ENCODE peak calls at places on chromosomes 3 and 15, in seven cellular contexts. One of them, this sample, is unnamed.

GRCh38 chr3:183515968-183516851 is 39.3 kb downstream of the KLHL6 start:
- DNase-seq in fibroblast of lung: no peak
- DNase-seq in ovary: no peak
- DNase-seq in psoas muscle: no peak
- DNase-seq in CD8-positive, alpha-beta T cell: peak
- DNase-seq in brain microvascular endothelial cell: no peak
- DNase-seq in left ventricle myocardium inferior: no peak
- DNase-seq in this sample: no peak

GRCh38 chr3:11539677-11540076 is 104.0 kb downstream of the VGLL4 start:
- DNase-seq in brain microvascular endothelial cell: no peak
- DNase-seq in CD8-positive, alpha-beta T cell: no peak
- DNase-seq in left ventricle myocardium inferior: no peak
- DNase-seq in fibroblast of lung: no peak
- DNase-seq in psoas muscle: no peak
- DNase-seq in ovary: no peak
- DNase-seq in this sample: no peak

GRCh38 chr15:88882745-88883144 is 12.6 kb downstream of the HAPLN3 start:
- DNase-seq in psoas muscle: no peak
- DNase-seq in left ventricle myocardium inferior: no peak
- DNase-seq in CD8-positive, alpha-beta T cell: no peak
- DNase-seq in fibroblast of lung: peak
- DNase-seq in ovary: no peak
- DNase-seq in brain microvascular endothelial cell: peak
- DNase-seq in this sample: no peak

GRCh38 chr3:186107148-186108105 is 1.5 kb downstream of the ETV5 start:
- DNase-seq in ovary: peak
- DNase-seq in fibroblast of lung: peak
- DNase-seq in CD8-positive, alpha-beta T cell: peak
- DNase-seq in brain microvascular endothelial cell: peak
- DNase-seq in psoas muscle: peak
- DNase-seq in left ventricle myocardium inferior: peak
- DNase-seq in this sample: peak

GRCh38 chr15:68674975-68675374 is 96.2 kb downstream of the CORO2B start:
- DNase-seq in CD8-positive, alpha-beta T cell: no peak
- DNase-seq in left ventricle myocardium inferior: no peak
- DNase-seq in ovary: no peak
- DNase-seq in brain microvascular endothelial cell: peak
- DNase-seq in psoas muscle: no peak
- DNase-seq in fibroblast of lung: peak
- DNase-seq in this sample: no peak

GRCh38 chr15:100602822-100603393 is 519 bp downstream of the ASB7 start:
- DNase-seq in fibroblast of lung: peak
- DNase-seq in CD8-positive, alpha-beta T cell: no peak
- DNase-seq in left ventricle myocardium inferior: no peak
- DNase-seq in brain microvascular endothelial cell: peak
- DNase-seq in psoas muscle: no peak
- DNase-seq in ovary: no peak
- DNase-seq in this sample: no peak

GRCh38 chr15:51706347-51706746 is 25.0 kb downstream of the SCG3 start:
- DNase-seq in brain microvascular endothelial cell: no peak
- DNase-seq in CD8-positive, alpha-beta T cell: no peak
- DNase-seq in ovary: no peak
- DNase-seq in psoas muscle: no peak
- DNase-seq in left ventricle myocardium inferior: no peak
- DNase-seq in fibroblast of lung: peak
- DNase-seq in this sample: no peak

GRCh38 chr3:115581347-115582135 is 41.8 kb upstream of the GAP43 start:
- DNase-seq in fibroblast of lung: peak
- DNase-seq in CD8-positive, alpha-beta T cell: no peak
- DNase-seq in psoas muscle: peak
- DNase-seq in ovary: no peak
- DNase-seq in left ventricle myocardium inferior: no peak
- DNase-seq in brain microvascular endothelial cell: peak
- DNase-seq in this sample: no peak

GRCh38 chr3:119636194-119636593 is 24.2 kb downstream of the POPDC2 start:
- DNase-seq in left ventricle myocardium inferior: no peak
- DNase-seq in psoas muscle: no peak
- DNase-seq in fibroblast of lung: peak
- DNase-seq in ovary: no peak
- DNase-seq in CD8-positive, alpha-beta T cell: no peak
- DNase-seq in brain microvascular endothelial cell: no peak
- DNase-seq in this sample: no peak

GRCh38 chr15:85313339-85313738 is 67.1 kb upstream of the AKAP13 start:
- DNase-seq in fibroblast of lung: peak
- DNase-seq in left ventricle myocardium inferior: no peak
- DNase-seq in psoas muscle: no peak
- DNase-seq in ovary: no peak
- DNase-seq in brain microvascular endothelial cell: peak
- DNase-seq in CD8-positive, alpha-beta T cell: no peak
- DNase-seq in this sample: no peak

GRCh38 chr3:43637702-43638101 is 15.9 kb upstream of the ANO10 start:
- DNase-seq in psoas muscle: no peak
- DNase-seq in CD8-positive, alpha-beta T cell: no peak
- DNase-seq in left ventricle myocardium inferior: no peak
- DNase-seq in brain microvascular endothelial cell: no peak
- DNase-seq in fibroblast of lung: no peak
- DNase-seq in ovary: no peak
- DNase-seq in this sample: no peak

GRCh38 chr15:70348581-70349344 is 251.0 kb upstream of the TLE3 start:
- DNase-seq in left ventricle myocardium inferior: no peak
- DNase-seq in psoas muscle: no peak
- DNase-seq in ovary: no peak
- DNase-seq in brain microvascular endothelial cell: no peak
- DNase-seq in CD8-positive, alpha-beta T cell: no peak
- DNase-seq in fibroblast of lung: peak
- DNase-seq in this sample: no peak

GRCh38 chr15:95866698-95867440 is 463.6 kb upstream of the NR2F2 start:
- DNase-seq in psoas muscle: no peak
- DNase-seq in brain microvascular endothelial cell: no peak
- DNase-seq in ovary: no peak
- DNase-seq in fibroblast of lung: no peak
- DNase-seq in left ventricle myocardium inferior: no peak
- DNase-seq in CD8-positive, alpha-beta T cell: no peak
- DNase-seq in this sample: no peak

GRCh38 chr3:78887608-78888011 is 880.2 kb downstream of the ROBO1 start:
- DNase-seq in CD8-positive, alpha-beta T cell: no peak
- DNase-seq in brain microvascular endothelial cell: no peak
- DNase-seq in psoas muscle: no peak
- DNase-seq in ovary: no peak
- DNase-seq in left ventricle myocardium inferior: no peak
- DNase-seq in fibroblast of lung: peak
- DNase-seq in this sample: no peak

GRCh38 chr3:40387001-40387894 is at the start of gene ENTPD3:
- DNase-seq in brain microvascular endothelial cell: no peak
- DNase-seq in fibroblast of lung: peak
- DNase-seq in CD8-positive, alpha-beta T cell: peak
- DNase-seq in ovary: no peak
- DNase-seq in left ventricle myocardium inferior: no peak
- DNase-seq in psoas muscle: no peak
- DNase-seq in this sample: peak

GRCh38 chr3:124207077-124207476 is 215.2 kb upstream of the ROPN1 start:
- DNase-seq in left ventricle myocardium inferior: no peak
- DNase-seq in fibroblast of lung: no peak
- DNase-seq in ovary: no peak
- DNase-seq in brain microvascular endothelial cell: no peak
- DNase-seq in psoas muscle: no peak
- DNase-seq in CD8-positive, alpha-beta T cell: no peak
- DNase-seq in this sample: no peak

GRCh38 chr3:155286745-155287144 is 6.7 kb downstream of the STRIT1 start:
- DNase-seq in ovary: no peak
- DNase-seq in left ventricle myocardium inferior: no peak
- DNase-seq in CD8-positive, alpha-beta T cell: no peak
- DNase-seq in psoas muscle: no peak
- DNase-seq in brain microvascular endothelial cell: no peak
- DNase-seq in fibroblast of lung: peak
- DNase-seq in this sample: no peak

GRCh38 chr3:72345237-72345878 is 502.9 kb downstream of the SHQ1 start:
- DNase-seq in CD8-positive, alpha-beta T cell: no peak
- DNase-seq in fibroblast of lung: peak
- DNase-seq in left ventricle myocardium inferior: no peak
- DNase-seq in ovary: no peak
- DNase-seq in psoas muscle: no peak
- DNase-seq in brain microvascular endothelial cell: no peak
- DNase-seq in this sample: no peak

GRCh38 chr3:178900244-178900643 is 171.4 kb downstream of the ZMAT3 start:
- DNase-seq in ovary: no peak
- DNase-seq in fibroblast of lung: no peak
- DNase-seq in psoas muscle: no peak
- DNase-seq in left ventricle myocardium inferior: no peak
- DNase-seq in brain microvascular endothelial cell: no peak
- DNase-seq in CD8-positive, alpha-beta T cell: no peak
- DNase-seq in this sample: no peak

GRCh38 chr3:49813497-49814174 is at the start of gene UBA7:
- DNase-seq in left ventricle myocardium inferior: peak
- DNase-seq in ovary: peak
- DNase-seq in CD8-positive, alpha-beta T cell: peak
- DNase-seq in brain microvascular endothelial cell: peak
- DNase-seq in fibroblast of lung: peak
- DNase-seq in psoas muscle: peak
- DNase-seq in this sample: peak

GRCh38 chr3:30643763-30644462 is 37.5 kb downstream of the TGFBR2 start:
- DNase-seq in left ventricle myocardium inferior: no peak
- DNase-seq in brain microvascular endothelial cell: no peak
- DNase-seq in fibroblast of lung: no peak
- DNase-seq in ovary: no peak
- DNase-seq in psoas muscle: no peak
- DNase-seq in CD8-positive, alpha-beta T cell: peak
- DNase-seq in this sample: peak

GRCh38 chr15:40906947-40907802 is 12.9 kb downstream of the VPS18 start:
- DNase-seq in fibroblast of lung: peak
- DNase-seq in psoas muscle: no peak
- DNase-seq in left ventricle myocardium inferior: peak
- DNase-seq in brain microvascular endothelial cell: no peak
- DNase-seq in ovary: peak
- DNase-seq in CD8-positive, alpha-beta T cell: peak
- DNase-seq in this sample: peak

GRCh38 chr3:50365080-50365841 is 5.9 kb upstream of the TMEM115 start:
- DNase-seq in psoas muscle: peak
- DNase-seq in CD8-positive, alpha-beta T cell: peak
- DNase-seq in brain microvascular endothelial cell: peak
- DNase-seq in fibroblast of lung: peak
- DNase-seq in left ventricle myocardium inferior: peak
- DNase-seq in ovary: peak
- DNase-seq in this sample: peak

GRCh38 chr3:43001094-43001553 is 22.0 kb downstream of the GASK1A start:
- DNase-seq in CD8-positive, alpha-beta T cell: no peak
- DNase-seq in ovary: peak
- DNase-seq in psoas muscle: peak
- DNase-seq in brain microvascular endothelial cell: peak
- DNase-seq in left ventricle myocardium inferior: peak
- DNase-seq in fibroblast of lung: peak
- DNase-seq in this sample: peak

GRCh38 chr15:96232335-96232734 is 98.2 kb upstream of the NR2F2 start:
- DNase-seq in left ventricle myocardium inferior: no peak
- DNase-seq in brain microvascular endothelial cell: no peak
- DNase-seq in CD8-positive, alpha-beta T cell: no peak
- DNase-seq in fibroblast of lung: no peak
- DNase-seq in psoas muscle: no peak
- DNase-seq in ovary: no peak
- DNase-seq in this sample: no peak

GRCh38 chr15:44636976-44637375 is 26.5 kb downstream of the SPG11 start:
- DNase-seq in left ventricle myocardium inferior: no peak
- DNase-seq in brain microvascular endothelial cell: no peak
- DNase-seq in psoas muscle: no peak
- DNase-seq in CD8-positive, alpha-beta T cell: no peak
- DNase-seq in ovary: no peak
- DNase-seq in fibroblast of lung: no peak
- DNase-seq in this sample: no peak
- H3K27ac ChIP-seq in left ventricle myocardium inferior: no peak
- H3K27ac ChIP-seq in brain microvascular endothelial cell: no peak
- H3K27ac ChIP-seq in psoas muscle: no peak
- H3K27ac ChIP-seq in CD8-positive, alpha-beta T cell: no peak
- H3K27ac ChIP-seq in ovary: no peak
- H3K27ac ChIP-seq in fibroblast of lung: no peak
- H3K27ac ChIP-seq in this sample: no peak

GRCh38 chr15:78210349-78210717 is 24.0 kb downstream of the ACSBG1 start:
- DNase-seq in psoas muscle: no peak
- DNase-seq in brain microvascular endothelial cell: no peak
- DNase-seq in CD8-positive, alpha-beta T cell: peak
- DNase-seq in ovary: no peak
- DNase-seq in left ventricle myocardium inferior: no peak
- DNase-seq in fibroblast of lung: no peak
- DNase-seq in this sample: no peak
- H3K27ac ChIP-seq in psoas muscle: peak
- H3K27ac ChIP-seq in brain microvascular endothelial cell: no peak
- H3K27ac ChIP-seq in CD8-positive, alpha-beta T cell: no peak
- H3K27ac ChIP-seq in ovary: no peak
- H3K27ac ChIP-seq in left ventricle myocardium inferior: peak
- H3K27ac ChIP-seq in fibroblast of lung: no peak
- H3K27ac ChIP-seq in this sample: no peak

GRCh38 chr15:73856458-73857192 is 16.7 kb upstream of the TBC1D21 start:
- DNase-seq in ovary: no peak
- DNase-seq in CD8-positive, alpha-beta T cell: no peak
- DNase-seq in psoas muscle: peak
- DNase-seq in left ventricle myocardium inferior: peak
- DNase-seq in brain microvascular endothelial cell: no peak
- DNase-seq in fibroblast of lung: no peak
- DNase-seq in this sample: no peak

GRCh38 chr15:73854265-73854664 is 19.1 kb upstream of the TBC1D21 start:
- DNase-seq in ovary: no peak
- DNase-seq in psoas muscle: no peak
- DNase-seq in CD8-positive, alpha-beta T cell: no peak
- DNase-seq in fibroblast of lung: no peak
- DNase-seq in brain microvascular endothelial cell: no peak
- DNase-seq in left ventricle myocardium inferior: no peak
- DNase-seq in this sample: no peak

GRCh38 chr15:73858062-73858461 is 15.3 kb upstream of the TBC1D21 start:
- DNase-seq in brain microvascular endothelial cell: no peak
- DNase-seq in fibroblast of lung: no peak
- DNase-seq in psoas muscle: no peak
- DNase-seq in CD8-positive, alpha-beta T cell: no peak
- DNase-seq in ovary: no peak
- DNase-seq in left ventricle myocardium inferior: no peak
- DNase-seq in this sample: no peak

GRCh38 chr15:73859236-73859635 is 14.1 kb upstream of the TBC1D21 start:
- DNase-seq in ovary: no peak
- DNase-seq in fibroblast of lung: no peak
- DNase-seq in left ventricle myocardium inferior: no peak
- DNase-seq in psoas muscle: no peak
- DNase-seq in brain microvascular endothelial cell: no peak
- DNase-seq in CD8-positive, alpha-beta T cell: no peak
- DNase-seq in this sample: no peak

GRCh38 chr15:73857193-73857920 is 16.0 kb upstream of the TBC1D21 start:
- DNase-seq in CD8-positive, alpha-beta T cell: no peak
- DNase-seq in left ventricle myocardium inferior: no peak
- DNase-seq in ovary: no peak
- DNase-seq in psoas muscle: no peak
- DNase-seq in brain microvascular endothelial cell: no peak
- DNase-seq in fibroblast of lung: no peak
- DNase-seq in this sample: no peak
- H3K27ac ChIP-seq in CD8-positive, alpha-beta T cell: no peak
- H3K27ac ChIP-seq in left ventricle myocardium inferior: no peak
- H3K27ac ChIP-seq in ovary: no peak
- H3K27ac ChIP-seq in psoas muscle: no peak
- H3K27ac ChIP-seq in brain microvascular endothelial cell: no peak
- H3K27ac ChIP-seq in fibroblast of lung: no peak
- H3K27ac ChIP-seq in this sample: no peak

GRCh38 chr3:182389041-182389815 is 404.1 kb upstream of the ATP11B start:
- DNase-seq in fibroblast of lung: peak
- DNase-seq in CD8-positive, alpha-beta T cell: no peak
- DNase-seq in psoas muscle: no peak
- DNase-seq in ovary: no peak
- DNase-seq in brain microvascular endothelial cell: no peak
- DNase-seq in left ventricle myocardium inferior: no peak
- DNase-seq in this sample: no peak
- H3K27ac ChIP-seq in fibroblast of lung: no peak
- H3K27ac ChIP-seq in CD8-positive, alpha-beta T cell: no peak
- H3K27ac ChIP-seq in psoas muscle: no peak
- H3K27ac ChIP-seq in ovary: no peak
- H3K27ac ChIP-seq in brain microvascular endothelial cell: no peak
- H3K27ac ChIP-seq in left ventricle myocardium inferior: no peak
- H3K27ac ChIP-seq in this sample: no peak